ENCODE peak calls at places on chromosomes 6 and 20, in four cellular contexts. One of them, this sample, is unnamed.

GRCh38 chr20:25346349-25346748 is 44.3 kb downstream of the ABHD12 start:
- DNase-seq in iris pigment epithelial cell: no peak
- DNase-seq in stimulated activated naive B cell treated with anti-CD40 and anti-IgM and Interleukin-4, amounts not matched to agents 10 μg/mL and 1 μg/mL and 100 μg/mL, for 72 hours: no peak
- DNase-seq in non-pigmented ciliary epithelial cell: no peak
- DNase-seq in this sample: no peak

GRCh38 chr20:14721926-14722325 is 384.5 kb upstream of the FLRT3 start:
- DNase-seq in iris pigment epithelial cell: no peak
- DNase-seq in stimulated activated naive B cell treated with anti-CD40 and anti-IgM and Interleukin-4, amounts not matched to agents 10 μg/mL and 1 μg/mL and 100 μg/mL, for 72 hours: no peak
- DNase-seq in non-pigmented ciliary epithelial cell: no peak
- DNase-seq in this sample: no peak

GRCh38 chr6:140485740-140486467 is 1111.5 kb upstream of the CITED2 start:
- DNase-seq in iris pigment epithelial cell: peak; percentile 98
- DNase-seq in stimulated activated naive B cell treated with anti-CD40 and anti-IgM and Interleukin-4, amounts not matched to agents 10 μg/mL and 1 μg/mL and 100 μg/mL, for 72 hours: no peak
- DNase-seq in non-pigmented ciliary epithelial cell: peak; percentile 93
- DNase-seq in this sample: peak; percentile 81

GRCh38 chr6:129882510-129883023 is 21.5 kb upstream of the TMEM244 start:
- DNase-seq in iris pigment epithelial cell: no peak
- DNase-seq in stimulated activated naive B cell treated with anti-CD40 and anti-IgM and Interleukin-4, amounts not matched to agents 10 μg/mL and 1 μg/mL and 100 μg/mL, for 72 hours: peak; percentile 53
- DNase-seq in non-pigmented ciliary epithelial cell: no peak
- DNase-seq in this sample: no peak

GRCh38 chr20:56460459-56460858 is 8.0 kb upstream of the RTF2 start:
- DNase-seq in iris pigment epithelial cell: no peak
- DNase-seq in stimulated activated naive B cell treated with anti-CD40 and anti-IgM and Interleukin-4, amounts not matched to agents 10 μg/mL and 1 μg/mL and 100 μg/mL, for 72 hours: no peak
- DNase-seq in non-pigmented ciliary epithelial cell: no peak
- DNase-seq in this sample: no peak

GRCh38 chr6:69865126-69865525 is 1.2 kb upstream of the COL19A1 start:
- DNase-seq in iris pigment epithelial cell: peak; percentile 53
- DNase-seq in stimulated activated naive B cell treated with anti-CD40 and anti-IgM and Interleukin-4, amounts not matched to agents 10 μg/mL and 1 μg/mL and 100 μg/mL, for 72 hours: no peak
- DNase-seq in non-pigmented ciliary epithelial cell: peak; percentile 11
- DNase-seq in this sample: peak; percentile 19

GRCh38 chr6:146788115-146788514 is 189.3 kb downstream of the ADGB start:
- DNase-seq in iris pigment epithelial cell: no peak
- DNase-seq in stimulated activated naive B cell treated with anti-CD40 and anti-IgM and Interleukin-4, amounts not matched to agents 10 μg/mL and 1 μg/mL and 100 μg/mL, for 72 hours: no peak
- DNase-seq in non-pigmented ciliary epithelial cell: no peak
- DNase-seq in this sample: no peak

GRCh38 chr20:34552569-34552968 is 5.9 kb upstream of the MAP1LC3A start:
- DNase-seq in iris pigment epithelial cell: no peak
- DNase-seq in stimulated activated naive B cell treated with anti-CD40 and anti-IgM and Interleukin-4, amounts not matched to agents 10 μg/mL and 1 μg/mL and 100 μg/mL, for 72 hours: no peak
- DNase-seq in non-pigmented ciliary epithelial cell: no peak
- DNase-seq in this sample: no peak

GRCh38 chr6:148448371-148449010 is 105.9 kb downstream of the SASH1 start:
- DNase-seq in iris pigment epithelial cell: no peak
- DNase-seq in stimulated activated naive B cell treated with anti-CD40 and anti-IgM and Interleukin-4, amounts not matched to agents 10 μg/mL and 1 μg/mL and 100 μg/mL, for 72 hours: no peak
- DNase-seq in non-pigmented ciliary epithelial cell: no peak
- DNase-seq in this sample: no peak

GRCh38 chr20:34294563-34294962 is 8.6 kb downstream of the AHCY start:
- DNase-seq in iris pigment epithelial cell: no peak
- DNase-seq in stimulated activated naive B cell treated with anti-CD40 and anti-IgM and Interleukin-4, amounts not matched to agents 10 μg/mL and 1 μg/mL and 100 μg/mL, for 72 hours: no peak
- DNase-seq in non-pigmented ciliary epithelial cell: no peak
- DNase-seq in this sample: no peak

GRCh38 chr20:40255368-40255767 is 433.7 kb downstream of the MAFB start:
- DNase-seq in iris pigment epithelial cell: no peak
- DNase-seq in stimulated activated naive B cell treated with anti-CD40 and anti-IgM and Interleukin-4, amounts not matched to agents 10 μg/mL and 1 μg/mL and 100 μg/mL, for 72 hours: no peak
- DNase-seq in non-pigmented ciliary epithelial cell: no peak
- DNase-seq in this sample: no peak

This sample was measured in BJ.